ENCODE peak calls at places on chromosomes 2 and 18, in six cellular contexts. I is kidney, O is astrocyte, K is endodermal cell, M is tibial artery, P is A549. D is an unnamed sample.

GRCh38 chr2:88692187-88692586 is 714 bp downstream of the RPIA start:
- DNase-seq in P (peak; percentile 21), M (peak; percentile 39), I (no peak), O (peak; percentile 2), K (peak; percentile 70), D (peak; percentile 37)

GRCh38 chr2:30200875-30201274 is 30.5 kb upstream of the LBH start:
- DNase-seq in M (no peak), K (no peak), P (no peak), I (no peak), O (no peak), D (no peak)

GRCh38 chr2:25349397-25349796 is 7.7 kb upstream of the DNMT3A start:
- DNase-seq in K (peak; percentile 40), M (no peak), I (no peak), P (no peak), O (peak; percentile 69), D (no peak)

GRCh38 chr2:153595939-153596338 is 117.4 kb upstream of the RPRM start:
- DNase-seq in K (peak; percentile 47), I (no peak), O (no peak), P (peak; percentile 6), M (no peak), D (no peak)

GRCh38 chr18:62524443-62525200 is 1.8 kb downstream of the ZCCHC2 start:
- DNase-seq in K (peak; percentile 87), O (peak; percentile 37), M (peak; percentile 47), P (peak; percentile 33), I (peak; percentile 88), D (peak; percentile 65)

GRCh38 chr18:13584826-13585225 is 141.5 kb downstream of the FAM210A start:
- DNase-seq in K (no peak), O (no peak), P (no peak), M (no peak), I (no peak), D (no peak)

GRCh38 chr18:67582488-67582887 is 66.0 kb upstream of the DSEL start:
- DNase-seq in I (no peak), O (no peak), M (no peak), K (no peak), P (no peak), D (no peak)

GRCh38 chr2:128228894-128229293 is 89.8 kb downstream of the HS6ST1 start:
- DNase-seq in M (no peak), K (no peak), I (no peak), O (no peak), P (no peak), D (peak; percentile 57)

GRCh38 chr2:48738806-48739205 is 16.7 kb downstream of the LHCGR start:
- DNase-seq in P (peak; percentile 8), O (peak; percentile 91), M (no peak), K (no peak), I (no peak), D (no peak)

GRCh38 chr2:176583530-176584101 is 314.4 kb downstream of the MTX2 start:
- DNase-seq in K (no peak), I (peak; percentile 58), M (no peak), P (peak; percentile 56), O (peak; percentile 77), D (no peak)

GRCh38 chr2:214492152-214492551 is 81.3 kb downstream of the VWC2L start:
- DNase-seq in O (no peak), K (no peak), I (no peak), M (no peak), P (no peak), D (no peak)

GRCh38 chr18:56226025-56226424 is 412.4 kb downstream of the TXNL1 start:
- DNase-seq in O (no peak), K (no peak), P (no peak), M (no peak), I (no peak), D (no peak)

GRCh38 chr18:11798271-11798670 is 52.9 kb upstream of the CHMP1B start:
- DNase-seq in M (no peak), P (no peak), I (no peak), K (no peak), O (no peak), D (no peak)

GRCh38 chr18:45617284-45617683 is 2.0 kb downstream of the SLC14A2 start:
- DNase-seq in O (peak; percentile 84), P (peak; percentile 42), I (peak; percentile 94), K (no peak), M (peak; percentile 93), D (peak; percentile 98)

GRCh38 chr18:7164610-7165009 is 47.0 kb upstream of the LAMA1 start:
- DNase-seq in O (no peak), M (no peak), P (peak; percentile 26), K (peak; percentile 64), I (no peak), D (no peak)

GRCh38 chr2:1339757-1340515 is 73.3 kb upstream of the TPO start:
- DNase-seq in P (no peak), I (no peak), O (no peak), K (no peak), M (no peak), D (no peak)

GRCh38 chr2:28166956-28167355 is 225.7 kb upstream of the FOSL2 start:
- DNase-seq in K (no peak), M (no peak), O (peak; percentile 59), P (no peak), I (no peak), D (no peak)

GRCh38 chr2:8202139-8202538 is 479.7 kb upstream of the ID2 start:
- DNase-seq in P (no peak), I (no peak), M (no peak), K (no peak), O (no peak), D (no peak)

GRCh38 chr2:15729709-15730544 is 138.3 kb downstream of the DDX1 start:
- DNase-seq in K (peak; percentile 16), P (no peak), O (peak; percentile 18), I (no peak), M (no peak), D (no peak)

GRCh38 chr2:237879058-237879430 is 19.6 kb downstream of the RAMP1 start:
- DNase-seq in O (no peak), P (no peak), M (peak; percentile 7), I (peak; percentile 13), K (peak; percentile 16), D (no peak)

GRCh38 chr2:197674546-197674945 is 841 bp downstream of the RFTN2 start:
- DNase-seq in K (no peak), I (no peak), M (no peak), O (no peak), P (no peak), D (no peak)

GRCh38 chr2:241019441-241020139 is 21.2 kb downstream of the SNED1 start:
- DNase-seq in M (peak; percentile 9), I (no peak), K (no peak), O (no peak), P (no peak), D (no peak)

GRCh38 chr2:54891901-54892300 is 158.3 kb downstream of the RTN4 start:
- DNase-seq in I (no peak), M (no peak), O (peak; percentile 37), P (no peak), K (no peak), D (no peak)

GRCh38 chr2:239322414-239323086 is 78.3 kb downstream of the HDAC4 start:
- DNase-seq in K (peak; percentile 18), O (peak; percentile 44), M (no peak), I (no peak), P (no peak), D (peak; percentile 89)

GRCh38 chr2:9803023-9803805 is 40.1 kb upstream of the TAF1B start:
- DNase-seq in P (no peak), I (peak; percentile 67), O (no peak), M (peak; percentile 21), K (peak; percentile 32), D (peak; percentile 98)
- H3K4me1 ChIP-seq in P (peaks cover 29% of the 10 kb centered on the region), I (peaks cover 6% of the 10 kb centered on the region), O (peaks cover 33% of the 10 kb centered on the region), M (peaks cover 5% of the 10 kb centered on the region), K (no peaks in the 10 kb centered on the region), D (peaks cover 14% of the 10 kb centered on the region)

DNA sequence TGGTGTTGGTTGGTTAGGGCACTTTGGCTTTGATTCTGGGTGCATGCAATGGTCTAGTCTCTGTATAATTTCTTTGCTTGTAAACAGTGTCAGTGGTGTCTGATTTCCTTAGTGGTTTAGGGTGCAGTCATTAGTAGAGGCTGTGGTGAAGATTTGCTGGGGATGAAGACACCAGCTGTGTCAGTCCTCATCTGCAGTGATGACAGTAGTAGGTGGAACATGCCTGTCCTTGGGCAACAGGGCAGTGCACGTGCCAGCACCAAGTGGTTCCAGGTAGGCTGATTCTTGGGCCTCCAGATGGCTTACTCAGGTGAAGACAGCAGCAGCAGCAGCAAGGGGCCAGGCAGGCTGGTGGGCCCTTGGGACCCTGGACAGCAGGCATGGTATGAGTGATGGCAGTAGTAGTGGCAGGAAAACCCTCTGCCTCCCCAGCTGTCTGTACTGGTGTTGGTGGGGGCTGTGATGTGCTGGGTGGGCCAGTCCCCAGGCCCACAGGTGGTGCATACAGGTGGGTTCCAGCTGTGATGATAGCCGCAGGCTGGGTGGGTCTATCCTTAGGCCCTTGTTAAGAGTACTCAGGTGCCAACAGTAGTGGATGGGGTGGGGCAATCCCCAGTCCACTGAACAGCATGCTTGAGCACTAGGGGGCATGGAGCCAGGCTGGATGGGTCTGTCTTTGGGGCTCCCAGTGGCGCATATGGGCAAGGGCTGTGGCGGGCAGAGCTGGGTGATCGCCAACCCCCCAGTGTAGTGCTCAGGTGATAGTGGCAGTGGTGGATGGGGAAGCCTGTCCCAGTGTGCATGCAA is 140.7 kb upstream of the THUMPD2 start:
- DNase-seq in I (no peak), O (no peak), P (no peak), K (no peak), M (no peak), D (no peak)
- H3K4me1 ChIP-seq in I (no peaks in the 10 kb centered on the region), O (no peaks in the 10 kb centered on the region), P (no peaks in the 10 kb centered on the region), K (peaks cover 2% of the 10 kb centered on the region), M (no peaks in the 10 kb centered on the region), D (no peaks in the 10 kb centered on the region)

GRCh38 chr2:65298089-65298488 is 70.5 kb downstream of the ACTR2 start:
- DNase-seq in O (no peak), P (no peak), K (no peak), M (no peak), I (no peak), D (peak; percentile 23)
- H3K4me1 ChIP-seq in O (peaks cover 33% of the 10 kb centered on the region), P (peaks cover 38% of the 10 kb centered on the region), K (peaks cover 27% of the 10 kb centered on the region), M (peaks cover 35% of the 10 kb centered on the region), I (peaks cover 5% of the 10 kb centered on the region), D (no peaks in the 10 kb centered on the region)

GRCh38 chr2:21020031-21020667 is 23.7 kb downstream of the APOB start:
- DNase-seq in M (no peak), I (no peak), K (no peak), O (no peak), P (no peak), D (no peak)

GRCh38 chr2:21019000-21019677 is 24.7 kb downstream of the APOB start:
- DNase-seq in I (no peak), P (no peak), K (no peak), M (no peak), O (no peak), D (no peak)

GRCh38 chr2:21018290-21018689 is 25.6 kb downstream of the APOB start:
- DNase-seq in M (no peak), O (no peak), K (no peak), I (no peak), P (no peak), D (no peak)

GRCh38 chr2:21019678-21020021 is 24.2 kb downstream of the APOB start:
- DNase-seq in M (no peak), O (no peak), I (no peak), K (no peak), P (no peak), D (no peak)

DNA sequence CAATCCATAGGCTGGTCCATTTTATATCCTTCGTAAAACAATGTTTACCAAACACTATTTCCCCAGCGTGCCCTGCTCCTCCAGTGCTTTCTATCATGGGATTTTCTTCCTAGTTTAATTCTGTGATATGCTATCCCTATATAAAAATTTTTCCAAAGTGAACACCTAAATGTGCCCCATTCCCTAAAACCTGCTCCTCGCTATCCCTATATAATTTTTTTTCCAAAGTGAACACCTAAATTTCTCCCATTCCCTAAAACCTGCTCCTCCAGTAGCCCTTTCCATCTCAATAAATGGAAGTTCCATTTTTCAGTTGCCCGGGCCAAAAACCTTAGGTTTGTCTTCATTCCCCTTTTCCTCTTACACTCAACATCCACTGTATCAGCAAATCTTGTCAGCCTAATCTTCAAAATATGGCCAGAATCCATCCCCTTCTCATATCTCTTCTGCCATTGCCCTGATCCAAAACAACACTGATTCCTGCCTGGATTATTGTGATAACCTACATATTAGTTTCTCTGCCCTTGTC is 26.1 kb downstream of the APOB start:
- DNase-seq in M (no peak), P (no peak), O (no peak), I (no peak), K (no peak), D (no peak)
- H3K4me1 ChIP-seq in M (no peaks in the 10 kb centered on the region), P (no peaks in the 10 kb centered on the region), O (no peaks in the 10 kb centered on the region), I (no peaks in the 10 kb centered on the region), K (no peaks in the 10 kb centered on the region), D (no peaks in the 10 kb centered on the region)

D was measured in small intestine.